ENCODE peak calls at places on chromosomes 5 and 9, in five cellular contexts. C, E, K, Y and R are unnamed samples.
A peak's percentile ranks its signal among the peaks of the same experiment; 100 is the strongest.

GRCh38 chr5:135236187-135236835 is 162.7 kb downstream of the MACROH2A1 start:
- DNase-seq in C (no peak), E (no peak), K (no peak), Y (no peak), R (no peak)

GRCh38 chr9:83185517-83186192 is 122.7 kb upstream of the RASEF start:
- DNase-seq in Y (no peak), C (no peak), E (no peak), K (no peak), R (no peak)

GRCh38 chr9:20985851-20986600 is 45.4 kb downstream of the HACD4 start:
- DNase-seq in K (no peak), C (no peak), E (no peak), Y (no peak), R (no peak)

GRCh38 chr5:76482961-76483360 is 79.9 kb downstream of the IQGAP2 start:
- DNase-seq in C (no peak), Y (no peak), K (no peak), E (no peak), R (no peak)

GRCh38 chr5:19855929-19856328 is 132.1 kb downstream of the CDH18 start:
- DNase-seq in C (peak; percentile 52), E (peak; percentile 68), Y (no peak), K (no peak), R (no peak)

GRCh38 chr9:37529111-37529510 is 43.4 kb downstream of the POLR1E start:
- DNase-seq in K (peak; percentile 49), E (no peak), Y (peak; percentile 62), C (peak; percentile 7), R (peak; percentile 57)

GRCh38 chr9:79707589-79707988 is 135.8 kb downstream of the TLE4 start:
- DNase-seq in C (no peak), E (no peak), K (no peak), Y (no peak), R (no peak)

GRCh38 chr9:128684065-128684324 is 5.0 kb upstream of the SET start:
- DNase-seq in C (no peak), Y (no peak), E (no peak), K (no peak), R (no peak)

GRCh38 chr9:36864491-36865410 is 169.3 kb downstream of the PAX5 start:
- DNase-seq in Y (no peak), K (no peak), E (no peak), C (no peak), R (no peak)

GRCh38 chr5:61010759-61011460 is 65.9 kb downstream of the NDUFAF2 start:
- DNase-seq in C (no peak), E (no peak), Y (no peak), K (no peak), R (no peak)

GRCh38 chr9:128703616-128704355 is 1.5 kb downstream of the PKN3 start:
- DNase-seq in K (no peak), E (no peak), Y (no peak), C (no peak), R (no peak)

GRCh38 chr5:172658391-172658790 is 17.3 kb downstream of the NEURL1B start:
- DNase-seq in K (no peak), C (no peak), Y (no peak), E (no peak), R (no peak)

GRCh38 chr5:110165366-110165765 is 475.6 kb downstream of the MAN2A1 start:
- DNase-seq in K (no peak), Y (no peak), E (no peak), C (no peak), R (no peak)

GRCh38 chr5:59992206-59992605 is 98.7 kb upstream of the PDE4D start:
- DNase-seq in Y (no peak), E (no peak), C (no peak), K (no peak), R (no peak)

GRCh38 chr9:35993976-35994720 is 36.2 kb upstream of the OR2S2 start:
- DNase-seq in C (no peak), K (no peak), E (no peak), Y (no peak), R (no peak)

GRCh38 chr5:121746763-121747162 is 104.9 kb upstream of the FTMT start:
- DNase-seq in C (no peak), E (no peak), K (no peak), Y (no peak), R (no peak)

GRCh38 chr5:32100230-32100629 is 73.9 kb downstream of the GOLPH3 start:
- DNase-seq in Y (no peak), C (no peak), K (no peak), E (no peak), R (no peak)

GRCh38 chr9:92627651-92628050 is 42.3 kb downstream of the IPPK start:
- DNase-seq in E (no peak), K (no peak), C (no peak), Y (no peak), R (no peak)

GRCh38 chr9:137965177-137965795 is 87.7 kb downstream of the CACNA1B start:
- DNase-seq in C (no peak), E (no peak), Y (no peak), K (no peak), R (no peak)

GRCh38 chr9:121222524-121223171 is 21.0 kb upstream of the RAB14 start:
- DNase-seq in E (peak; percentile 24), Y (no peak), K (no peak), C (peak; percentile 52), R (no peak)

GRCh38 chr9:129311638-129312037 is 133.6 kb upstream of the IER5L start:
- DNase-seq in C (no peak), K (no peak), E (no peak), Y (no peak), R (no peak)

GRCh38 chr5:1777281-1778137 is 22.1 kb downstream of the MRPL36 start:
- DNase-seq in Y (no peak), E (no peak), K (no peak), C (no peak), R (no peak)

GRCh38 chr9:128702445-128702948 is at the start of gene PKN3:
- DNase-seq in C (peak; percentile 79), E (peak; percentile 62), Y (peak; percentile 90), K (peak; percentile 86), R (peak; percentile 84)

GRCh38 chr9:130872912-130873503 is 23.6 kb downstream of the QRFP start:
- DNase-seq in E (no peak), K (no peak), Y (no peak), C (no peak), R (no peak)

GRCh38 chr5:177468329-177469058 is 4.9 kb downstream of the DBN1 start:
- DNase-seq in K (no peak), Y (no peak), C (peak; percentile 55), E (no peak), R (no peak)

GRCh38 chr5:37436146-37436934 is 57.2 kb downstream of the WDR70 start:
- DNase-seq in K (no peak), C (no peak), E (no peak), Y (no peak), R (no peak)

GRCh38 chr5:76766746-76767145 is 50.8 kb downstream of the F2R start:
- DNase-seq in Y (no peak), E (no peak), C (peak; percentile 59), K (no peak), R (no peak)

GRCh38 chr9:128685022-128685332 is 4.0 kb upstream of the SET start:
- DNase-seq in K (no peak), E (no peak), C (no peak), Y (no peak), R (no peak)

GRCh38 chr5:109328626-109329025 is 81.1 kb downstream of the PJA2 start:
- DNase-seq in Y (no peak), K (no peak), E (no peak), C (no peak), R (no peak)

GRCh38 chr5:16147179-16147900 is 32.3 kb downstream of the MARCHF11 start:
- DNase-seq in C (no peak), E (no peak), K (no peak), Y (no peak), R (no peak)

GRCh38 chr5:73417307-73418035 is 31.1 kb downstream of the FOXD1 start:
- DNase-seq in E (no peak), C (peak; percentile 67), Y (no peak), K (no peak), R (no peak)

GRCh38 chr5:91125916-91126315 is 257.2 kb downstream of the ARRDC3 start:
- DNase-seq in K (no peak), E (no peak), Y (no peak), C (no peak), R (no peak)

GRCh38 chr5:12204761-12205160 is 300.5 kb upstream of the CTNND2 start:
- DNase-seq in Y (no peak), C (peak; percentile 54), K (no peak), E (no peak), R (no peak)

GRCh38 chr9:114099523-114100270 is 605 bp upstream of the KIF12 start:
- DNase-seq in E (peak; percentile 64), Y (no peak), K (no peak), C (no peak), R (no peak)

GRCh38 chr5:75384218-75384617 is 47.2 kb downstream of the HMGCR start:
- DNase-seq in K (no peak), C (no peak), E (no peak), Y (no peak), R (no peak)

GRCh38 chr9:138043061-138043410 is 165.5 kb downstream of the CACNA1B start:
- DNase-seq in E (no peak), K (no peak), Y (no peak), C (no peak), R (no peak)

GRCh38 chr5:181243521-181244307 is at the start of gene RACK1:
- DNase-seq in K (peak; percentile 86), Y (peak; percentile 83), C (peak; percentile 95), E (no peak), R (peak; percentile 82)

GRCh38 chr9:100087218-100087617 is 11.6 kb downstream of the ERP44 start:
- DNase-seq in Y (no peak), C (peak; percentile 77), E (no peak), K (no peak), R (no peak)